ENCODE peak calls at places on chromosomes 7 and 10, in ten cellular contexts. G, T, Y, H, O, V, Q, Z, A and B are unnamed samples.

GRCh38 chr7:23530355-23530754 is 1.4 kb downstream of the TRA2A start:
- DNase-seq in G (peak), T (no peak), Y (peak), H (no peak), O (no peak), V (no peak), Q (peak), Z (no peak), A (no peak), B (no peak)

GRCh38 chr7:152145853-152146466 is 120.5 kb downstream of the GALNT11 start:
- DNase-seq in G (peak), T (no peak), Y (peak), H (no peak), O (no peak), V (peak), Q (peak), Z (peak), A (no peak), B (no peak)

GRCh38 chr10:15320522-15321203 is 50.4 kb downstream of the FAM171A1 start:
- DNase-seq in G (no peak), T (no peak), Y (peak), H (no peak), O (no peak), V (no peak), Q (no peak), Z (no peak), A (no peak), B (no peak)

GRCh38 chr7:77281780-77282478 is 82.3 kb upstream of the FGL2 start:
- DNase-seq in G (no peak), T (no peak), Y (no peak), H (no peak), O (no peak), V (no peak), Q (no peak), Z (no peak), A (peak), B (no peak)

GRCh38 chr7:149716007-149716931 is 57.1 kb downstream of the ZNF467 start:
- DNase-seq in G (no peak), T (no peak), Y (no peak), H (no peak), O (no peak), V (peak), Q (no peak), Z (no peak), A (no peak), B (no peak)

GRCh38 chr10:129741280-129741977 is 222.6 kb downstream of the EBF3 start:
- DNase-seq in G (no peak), T (no peak), Y (no peak), H (no peak), O (no peak), V (no peak), Q (no peak), Z (no peak), A (peak), B (no peak)

GRCh38 chr10:593901-594457 is 95.5 kb downstream of the DIP2C start:
- DNase-seq in G (no peak), T (no peak), Y (no peak), H (no peak), O (no peak), V (no peak), Q (no peak), Z (no peak), A (no peak), B (peak)

GRCh38 chr10:97138777-97139317 is 46.9 kb downstream of the SLIT1 start:
- DNase-seq in G (no peak), T (no peak), Y (no peak), H (no peak), O (no peak), V (peak), Q (no peak), Z (no peak), A (no peak), B (no peak)

GRCh38 chr10:6512182-6512581 is 67.9 kb downstream of the PRKCQ start:
- DNase-seq in G (no peak), T (no peak), Y (no peak), H (no peak), O (no peak), V (no peak), Q (no peak), Z (no peak), A (no peak), B (no peak)

GRCh38 chr10:30701471-30702173 is 72.1 kb upstream of the LYZL2 start:
- DNase-seq in G (peak), T (peak), Y (peak), H (peak), O (no peak), V (no peak), Q (no peak), Z (no peak), A (peak), B (peak)